ENCODE peak calls at places on chromosomes 13 and 19, in four cellular contexts. H is neuronal stem cell, Y is mesenchymal stem cell, W is H1. A is an unnamed sample.

GRCh38 chr13:83941669-83942335 is 59.5 kb upstream of the SLITRK1 start:
- DNase-seq in H (peak), Y (no peak), W (no peak), A (no peak)

GRCh38 chr19:1590641-1591397 is 1.8 kb downstream of the MBD3 start:
- DNase-seq in H (no peak), Y (peak), W (no peak), A (no peak)

GRCh38 chr19:49339364-49340068 is 4.3 kb downstream of the CD37 start:
- DNase-seq in H (peak), Y (peak), W (peak), A (peak)

GRCh38 chr19:38012944-38013343 is 105.9 kb downstream of the SIPA1L3 start:
- DNase-seq in H (no peak), Y (no peak), W (no peak), A (no peak)

GRCh38 chr19:2478324-2478755 is 2.4 kb downstream of the GADD45B start:
- DNase-seq in H (no peak), Y (peak), W (peak), A (peak)

GRCh38 chr13:30774214-30774730 is 38.9 kb downstream of the ALOX5AP start:
- DNase-seq in H (no peak), Y (no peak), W (no peak), A (no peak)

GRCh38 chr13:99911965-99912566 is 59.5 kb downstream of the ZIC5 start:
- DNase-seq in H (no peak), Y (no peak), W (no peak), A (no peak)

GRCh38 chr13:20525601-20526544 is at the start of gene CRYL1:
- DNase-seq in H (peak), Y (peak), W (peak), A (peak)

GRCh38 chr13:90576067-90576466 is 771.4 kb upstream of the MIR17HG start:
- DNase-seq in H (no peak), Y (no peak), W (no peak), A (no peak)

GRCh38 chr19:18091217-18091608 is 4.5 kb upstream of the IL12RB1 start:
- DNase-seq in H (no peak), Y (no peak), W (no peak), A (no peak)

GRCh38 chr13:24997367-24997967 is 98.5 kb upstream of the PABPC3 start:
- DNase-seq in H (no peak), Y (peak), W (no peak), A (peak)

GRCh38 chr13:62537593-62537992 is 1121.9 kb upstream of the PCDH20 start:
- DNase-seq in H (no peak), Y (no peak), W (no peak), A (no peak)

GRCh38 chr19:16328824-16329482 is 4.3 kb downstream of the KLF2 start:
- DNase-seq in H (no peak), Y (peak), W (no peak), A (peak)

GRCh38 chr13:30584332-30584731 is 33.4 kb upstream of the USPL1 start:
- DNase-seq in H (no peak), Y (no peak), W (no peak), A (no peak)

GRCh38 chr19:3403489-3404323 is 37.3 kb downstream of the NFIC start:
- DNase-seq in H (no peak), Y (peak), W (no peak), A (peak)

GRCh38 chr13:108700421-108701170 is 71.2 kb downstream of the MYO16 start:
- DNase-seq in H (no peak), Y (peak), W (no peak), A (peak)

GRCh38 chr19:46202872-46203860 is 26.4 kb upstream of the IGFL1 start:
- DNase-seq in H (no peak), Y (no peak), W (no peak), A (no peak)
- H4K8ac ChIP-seq in H (no peak), Y (no peak), W (no peak), A (no peak)

DNA sequence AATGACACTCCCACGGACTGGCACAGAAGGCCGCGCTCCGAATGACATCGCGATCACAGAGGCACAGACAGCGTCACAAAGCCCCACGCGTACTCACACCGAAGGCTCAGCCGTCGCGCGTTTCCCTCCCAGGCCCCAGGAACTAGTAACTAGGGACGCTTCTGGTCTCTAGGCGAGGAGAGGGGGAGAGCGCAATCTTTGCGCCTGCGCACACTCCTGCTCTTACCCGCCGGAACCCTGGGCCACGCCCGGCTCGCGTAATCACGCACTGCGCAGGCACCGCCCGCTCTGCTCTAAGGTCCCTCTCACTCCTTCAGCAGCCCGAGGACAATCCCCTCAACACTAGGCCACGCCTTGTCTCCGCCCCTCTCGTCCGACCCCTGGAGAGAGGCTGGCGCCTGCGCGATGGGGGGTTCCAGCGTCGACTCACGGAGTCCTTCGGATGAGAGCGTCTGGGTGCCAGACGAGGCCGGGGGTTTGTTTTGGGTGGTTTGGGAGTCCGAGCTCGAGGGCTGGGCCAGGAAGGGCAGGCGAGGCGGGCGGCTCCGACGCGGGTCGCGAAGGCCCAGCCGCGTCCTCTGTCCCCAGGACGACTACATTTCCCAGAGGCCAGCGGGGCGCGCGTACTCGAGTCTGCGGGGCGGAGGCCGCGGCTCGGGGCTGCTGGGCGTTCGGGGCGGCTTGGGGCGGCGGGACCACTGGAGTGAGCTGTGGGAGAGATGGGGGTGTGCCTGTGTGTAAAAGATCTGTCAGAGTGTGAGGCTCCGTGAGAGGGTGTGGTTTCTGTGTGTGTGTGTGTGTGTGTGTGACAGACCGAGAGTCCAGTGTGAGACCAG is at the start of gene ZNF471:
- DNase-seq in H (peak), Y (peak), W (peak), A (peak)
- H3K4me3 ChIP-seq in H (peak), Y (peak), W (peak), A (peak)

DNA sequence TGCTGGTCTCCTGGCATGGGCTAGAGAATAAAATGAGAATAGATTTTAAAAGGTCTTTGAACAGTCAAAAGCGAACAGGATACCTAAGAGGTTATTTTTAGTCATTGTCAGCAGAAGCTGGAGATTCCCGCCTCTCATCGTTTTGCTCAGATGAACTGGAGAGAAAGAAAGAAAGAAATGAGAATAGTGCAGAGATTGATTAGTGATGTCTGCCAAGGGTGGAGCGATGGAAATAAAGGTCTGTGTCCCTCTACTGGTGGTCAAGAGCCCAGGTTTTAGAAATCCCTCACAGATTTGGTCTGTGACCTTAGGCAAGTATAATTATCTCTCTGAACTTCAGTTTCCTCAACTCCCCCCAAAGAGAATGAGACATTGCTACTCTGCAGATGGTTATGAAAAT is 5.4 kb downstream of the NCAN start:
- DNase-seq in H (no peak), Y (peak), W (no peak), A (peak)
- H4K8ac ChIP-seq in H (no peak), Y (no peak), W (no peak), A (no peak)

GRCh38 chr19:40663712-40664692 is 26.4 kb downstream of the NUMBL start:
- DNase-seq in H (no peak), Y (peak), W (no peak), A (peak)
- H3K4me3 ChIP-seq in H (peak), Y (peak), W (peak), A (peak)

GRCh38 chr19:5827891-5828660 is 11.4 kb downstream of the FUT6 start:
- DNase-seq in H (peak), Y (peak), W (peak), A (peak)
- H4K8ac ChIP-seq in H (peak), Y (peak), W (peak), A (peak)

GRCh38 chr19:5036733-5037681 is 68.1 kb downstream of the KDM4B start:
- DNase-seq in H (no peak), Y (no peak), W (no peak), A (peak)
- H3K4me3 ChIP-seq in H (no peak), Y (peak), W (no peak), A (no peak)

DNA sequence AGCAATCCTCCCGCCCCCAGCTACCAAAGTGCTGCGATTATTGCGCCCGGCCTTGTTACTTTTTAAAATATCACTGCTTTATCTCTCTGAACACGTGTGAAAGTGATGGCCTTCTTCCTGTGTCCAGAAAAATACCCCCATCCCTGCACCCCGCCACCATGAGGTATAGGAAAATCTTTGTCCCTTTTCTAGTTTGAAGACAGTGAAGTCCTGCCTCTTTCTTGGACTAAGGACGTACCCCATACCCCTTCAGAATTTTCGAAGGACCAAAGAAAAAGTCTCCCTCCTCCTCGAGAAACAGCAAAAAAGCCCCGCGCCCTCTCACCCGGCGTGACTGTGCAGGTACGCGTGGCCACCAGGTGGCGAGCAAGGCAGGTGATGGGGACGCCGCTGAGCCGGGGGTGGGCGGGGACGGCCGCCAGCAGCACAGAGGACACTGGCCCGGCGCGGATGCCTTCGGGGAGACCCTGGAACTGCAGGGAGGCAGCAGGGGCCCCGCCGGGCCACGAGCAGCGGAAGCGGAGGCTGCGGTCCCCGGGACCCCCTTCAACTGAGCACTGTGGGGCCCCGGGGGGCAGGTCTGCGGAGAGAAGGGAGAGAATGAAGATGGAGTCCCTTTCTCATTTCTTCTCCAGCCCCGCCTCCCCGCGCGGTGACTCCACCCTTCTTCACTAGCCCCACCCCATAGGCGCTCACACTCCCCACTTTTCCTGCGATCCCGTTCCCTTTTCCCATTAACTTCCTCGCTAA is 3.2 kb downstream of the VSIG10L start:
- DNase-seq in H (peak), Y (peak), W (peak), A (peak)
- H4K8ac ChIP-seq in H (no peak), Y (peak), W (peak), A (no peak)

GRCh38 chr19:40285353-40286234 is 449 bp upstream of the AKT2 start:
- DNase-seq in H (peak), Y (peak), W (peak), A (peak)
- H3K4me3 ChIP-seq in H (peak), Y (peak), W (peak), A (peak)

GRCh38 chr13:110560606-110561334 is 752 bp downstream of the RAB20 start:
- DNase-seq in H (peak), Y (peak), W (no peak), A (no peak)
- H4K8ac ChIP-seq in H (no peak), Y (peak), W (peak), A (no peak)

A was measured in IMR-90.